ENCODE peak calls at places on chromosome 14, in five cellular contexts. C is stimulated activated naive CD8-positive, alpha-beta T cell treated with anti-CD3 and anti-CD28 coated beads, Interleukin-15, amount 100 ng/mL, for 72 hours; P is RWPE2; I is NCI-H2081; O is GM23338. F is an unnamed sample.

GRCh38 chr14:89025581-89026236 is 201.3 kb downstream of the TTC8 start:
- DNase-seq in C (no peak), P (no peak), I (no peak), O (no peak), F (no peak)

GRCh38 chr14:95487669-95488084 is 28.8 kb downstream of the SYNE3 start:
- DNase-seq in C (no peak), P (no peak), I (no peak), O (no peak), F (no peak)

GRCh38 chr14:26761532-26761931 is 163.7 kb upstream of the NOVA1 start:
- DNase-seq in C (no peak), P (no peak), I (no peak), O (no peak), F (no peak)

GRCh38 chr14:99682809-99683618 is 1.1 kb upstream of the CYP46A1 start:
- DNase-seq in C (peak), P (no peak), I (peak), O (peak), F (peak)

GRCh38 chr14:99784508-99784907 is 8.7 kb upstream of the EML1 start:
- DNase-seq in C (no peak), P (no peak), I (no peak), O (no peak), F (no peak)

GRCh38 chr14:69713976-69714716 is 52.8 kb upstream of the SRSF5 start:
- DNase-seq in C (no peak), P (no peak), I (peak), O (peak), F (no peak)

GRCh38 chr14:81311816-81312215 is 88.3 kb downstream of the STON2 start:
- DNase-seq in C (no peak), P (no peak), I (no peak), O (no peak), F (no peak)

GRCh38 chr14:45651906-45652305 is 398.9 kb upstream of the MIS18BP1 start:
- DNase-seq in C (no peak), P (no peak), I (no peak), O (no peak), F (peak)

GRCh38 chr14:33362934-33363333 is 424.3 kb downstream of the NPAS3 start:
- DNase-seq in C (no peak), P (no peak), I (no peak), O (no peak), F (no peak)

GRCh38 chr14:51546603-51547258 is 105.0 kb upstream of the FRMD6 start:
- DNase-seq in C (no peak), P (no peak), I (peak), O (no peak), F (no peak)

GRCh38 chr14:90632868-90633267 is 183.4 kb downstream of the TTC7B start:
- DNase-seq in C (no peak), P (no peak), I (no peak), O (no peak), F (no peak)

GRCh38 chr14:73198253-73198652 is 39.1 kb upstream of the PAPLN start:
- DNase-seq in C (no peak), P (no peak), I (no peak), O (peak), F (no peak)

GRCh38 chr14:88164906-88165534 is 158.0 kb downstream of the KCNK10 start:
- DNase-seq in C (no peak), P (no peak), I (no peak), O (no peak), F (no peak)

GRCh38 chr14:34322940-34323418 is 139.1 kb downstream of the SPTSSA start:
- DNase-seq in C (peak), P (no peak), I (peak), O (peak), F (peak)

GRCh38 chr14:85024931-85025330 is 505.0 kb upstream of the FLRT2 start:
- DNase-seq in C (no peak), P (no peak), I (no peak), O (no peak), F (no peak)

GRCh38 chr14:88323520-88324199 is 591 bp upstream of the KCNK10 start:
- DNase-seq in C (no peak), P (no peak), I (peak), O (peak), F (peak)

GRCh38 chr14:50806241-50806933 is 24.6 kb downstream of the NIN start:
- DNase-seq in C (no peak), P (no peak), I (no peak), O (no peak), F (no peak)

GRCh38 chr14:103023881-103024473 is 33.4 kb downstream of the CDC42BPB start:
- DNase-seq in C (no peak), P (no peak), I (no peak), O (no peak), F (peak)

GRCh38 chr14:44962573-44963528 is 861 bp downstream of the TOGARAM1 start:
- DNase-seq in C (no peak), P (peak), I (peak), O (peak), F (no peak)

GRCh38 chr14:24843999-24844398 is 205.9 kb downstream of the STXBP6 start:
- DNase-seq in C (no peak), P (no peak), I (no peak), O (no peak), F (no peak)

GRCh38 chr14:79197516-79197915 is 1013.8 kb downstream of the DIO2 start:
- DNase-seq in C (no peak), P (no peak), I (no peak), O (no peak), F (no peak)

GRCh38 chr14:103770500-103770899 is 54.9 kb downstream of the ZFYVE21 start:
- DNase-seq in C (no peak), P (no peak), I (no peak), O (no peak), F (no peak)

GRCh38 chr14:103343164-103343879 is 9.3 kb downstream of the EIF5 start:
- DNase-seq in C (no peak), P (no peak), I (no peak), O (no peak), F (no peak)

GRCh38 chr14:58572092-58572853 is 65.5 kb upstream of the DACT1 start:
- DNase-seq in C (peak), P (no peak), I (no peak), O (no peak), F (peak)

GRCh38 chr14:34036319-34036761 is 85.5 kb upstream of the EGLN3 start:
- DNase-seq in C (no peak), P (no peak), I (no peak), O (no peak), F (no peak)

GRCh38 chr14:82642425-82642824 is 1108.8 kb upstream of the SEL1L start:
- DNase-seq in C (peak), P (no peak), I (no peak), O (peak), F (no peak)

GRCh38 chr14:73741386-73741875 is 27.2 kb upstream of the PNMA1 start:
- DNase-seq in C (peak), P (peak), I (no peak), O (peak), F (peak)

GRCh38 chr14:28577711-28578131 is 188.9 kb upstream of the FOXG1 start:
- DNase-seq in C (no peak), P (peak), I (no peak), O (no peak), F (peak)

GRCh38 chr14:32846821-32847220 is 91.9 kb upstream of the NPAS3 start:
- DNase-seq in C (no peak), P (no peak), I (no peak), O (no peak), F (no peak)

GRCh38 chr14:70640938-70641547 is 673 bp upstream of the TTC9 start:
- DNase-seq in C (peak), P (no peak), I (peak), O (peak), F (peak)

GRCh38 chr14:55336691-55337090 is 65.5 kb downstream of the FBXO34 start:
- DNase-seq in C (no peak), P (no peak), I (no peak), O (no peak), F (no peak)

GRCh38 chr14:104141621-104142091 is 3.3 kb downstream of the KIF26A start:
- DNase-seq in C (no peak), P (peak), I (no peak), O (no peak), F (no peak)

GRCh38 chr14:104136472-104137296 is 1.7 kb upstream of the KIF26A start:
- DNase-seq in C (peak), P (peak), I (no peak), O (no peak), F (no peak)

GRCh38 chr14:104316121-104316722 is 177.8 kb downstream of the KIF26A start:
- DNase-seq in C (peak), P (no peak), I (no peak), O (no peak), F (no peak)

GRCh38 chr14:71471604-71472003 is 460.6 kb upstream of the RGS6 start:
- DNase-seq in C (no peak), P (no peak), I (no peak), O (no peak), F (no peak)

GRCh38 chr14:101965796-101966718 is 1.7 kb downstream of the DYNC1H1 start:
- DNase-seq in C (no peak), P (no peak), I (no peak), O (no peak), F (no peak)

GRCh38 chr14:77307099-77307496 is 13.6 kb downstream of the POMT2 start:
- DNase-seq in C (no peak), P (no peak), I (no peak), O (no peak), F (no peak)

GRCh38 chr14:20614038-20614840 is 23.1 kb upstream of the RNASE12 start:
- DNase-seq in C (peak), P (peak), I (peak), O (no peak), F (peak)

GRCh38 chr14:64755661-64756265 is 51.5 kb downstream of the PLEKHG3 start:
- DNase-seq in C (no peak), P (peak), I (no peak), O (no peak), F (peak)